ENCODE peak calls at places on chromosome 9, in five cellular contexts. L, E, Y, D and K are unnamed samples.
A peak's percentile ranks its signal among the peaks of the same experiment; 100 is the strongest.

GRCh38 chr9:89608646-89609335 is 4.0 kb downstream of the GADD45G start:
- DNase-seq in D (no peak), L (no peak), Y (no peak), E (no peak), K (no peak)

GRCh38 chr9:138008081-138008841 is 130.7 kb downstream of the CACNA1B start:
- DNase-seq in L (no peak), Y (no peak), D (no peak), E (no peak), K (no peak)

GRCh38 chr9:113882636-113883164 is 6.6 kb downstream of the ZNF618 start:
- DNase-seq in Y (no peak), L (no peak), E (no peak), D (no peak), K (no peak)

GRCh38 chr9:134602547-134603362 is 38.8 kb upstream of the COL5A1 start:
- DNase-seq in D (peak; percentile 83), Y (no peak), E (peak; percentile 89), L (peak; percentile 96), K (no peak)

GRCh38 chr9:111728617-111729366 is 65.9 kb downstream of the SHOC1 start:
- DNase-seq in E (peak; percentile 97), Y (no peak), L (peak; percentile 94), D (peak; percentile 22), K (no peak)

GRCh38 chr9:4904322-4905134 is 80.5 kb upstream of the JAK2 start:
- DNase-seq in E (no peak), L (peak; percentile 89), D (no peak), Y (no peak), K (no peak)

GRCh38 chr9:101130089-101130488 is 101.6 kb downstream of the PLPPR1 start:
- DNase-seq in Y (no peak), L (no peak), D (no peak), E (no peak), K (no peak)

GRCh38 chr9:35306281-35306680 is 144.5 kb downstream of the UNC13B start:
- DNase-seq in L (no peak), Y (no peak), E (no peak), D (no peak), K (no peak)

GRCh38 chr9:13970018-13970417 is 343.9 kb downstream of the NFIB start:
- DNase-seq in E (no peak), Y (no peak), L (no peak), D (no peak), K (no peak)

GRCh38 chr9:83544002-83544698 is 5.9 kb upstream of the FRMD3 start:
- DNase-seq in Y (peak; percentile 45), D (no peak), L (peak; percentile 37), E (peak; percentile 75), K (peak; percentile 66)

GRCh38 chr9:114123031-114123977 is 24.2 kb upstream of the KIF12 start:
- DNase-seq in D (no peak), Y (no peak), E (no peak), L (no peak), K (no peak)

GRCh38 chr9:90340421-90340820 is 302.2 kb downstream of the DIRAS2 start:
- DNase-seq in Y (no peak), D (no peak), L (peak; percentile 87), E (no peak), K (no peak)

GRCh38 chr9:119758241-119758640 is 389.0 kb upstream of the BRINP1 start:
- DNase-seq in Y (no peak), L (no peak), E (no peak), D (no peak), K (no peak)

GRCh38 chr9:135794361-135794885 is 92.4 kb downstream of the KCNT1 start:
- DNase-seq in E (no peak), D (no peak), L (no peak), Y (no peak), K (no peak)

GRCh38 chr9:120654278-120654677 is 60.0 kb downstream of the MEGF9 start:
- DNase-seq in D (no peak), E (no peak), Y (no peak), L (no peak), K (no peak)

GRCh38 chr9:20270176-20270575 is 352.1 kb downstream of the MLLT3 start:
- DNase-seq in D (no peak), L (no peak), Y (no peak), E (no peak), K (no peak)

GRCh38 chr9:134217431-134218210 is 53.3 kb upstream of the RNU6ATAC start:
- DNase-seq in Y (peak; percentile 67), L (no peak), E (peak; percentile 51), D (no peak), K (peak; percentile 55)

GRCh38 chr9:113480612-113481011 is 17.1 kb downstream of the RGS3 start:
- DNase-seq in Y (no peak), E (no peak), L (no peak), D (no peak), K (no peak)

GRCh38 chr9:14146201-14146890 is 167.6 kb downstream of the NFIB start:
- DNase-seq in D (no peak), E (no peak), Y (no peak), L (no peak), K (no peak)

GRCh38 chr9:1454980-1455367 is 404.8 kb downstream of the DMRT2 start:
- DNase-seq in Y (no peak), L (no peak), D (no peak), E (no peak), K (no peak)

GRCh38 chr9:27333241-27334052 is 36.5 kb upstream of the EQTN start:
- DNase-seq in D (peak; percentile 53), Y (peak; percentile 91), L (peak; percentile 83), E (peak; percentile 46), K (peak; percentile 81)

GRCh38 chr9:86175223-86175622 is 75.9 kb upstream of the GOLM1 start:
- DNase-seq in E (no peak), L (no peak), D (no peak), Y (no peak), K (no peak)

GRCh38 chr9:128735373-128735772 is 11.4 kb upstream of the ZDHHC12 start:
- DNase-seq in D (no peak), L (no peak), E (no peak), Y (no peak), K (no peak)

GRCh38 chr9:120921751-120922181 is 4.8 kb downstream of the TRAF1 start:
- DNase-seq in Y (no peak), D (no peak), L (no peak), E (no peak), K (no peak)

GRCh38 chr9:4768681-4769080 is 24.1 kb upstream of the RCL1 start:
- DNase-seq in E (no peak), L (no peak), Y (no peak), D (no peak), K (no peak)

GRCh38 chr9:72453797-72454196 is 67.6 kb upstream of the TMC1 start:
- DNase-seq in L (no peak), D (no peak), E (no peak), Y (no peak), K (no peak)

GRCh38 chr9:108278341-108278740 is 577.4 kb downstream of the ACTL7B start:
- DNase-seq in E (no peak), D (no peak), Y (no peak), L (peak; percentile 36), K (no peak)

GRCh38 chr9:19201899-19202891 is 28.3 kb upstream of the DENND4C start:
- DNase-seq in L (peak; percentile 11), E (peak; percentile 11), Y (no peak), D (no peak), K (no peak)

GRCh38 chr9:124269556-124269955 is 11.8 kb downstream of the NEK6 start:
- DNase-seq in E (no peak), Y (no peak), L (no peak), D (no peak), K (no peak)

GRCh38 chr9:34124103-34124502 is 2.4 kb downstream of the DCAF12 start:
- DNase-seq in L (no peak), D (no peak), Y (no peak), E (no peak), K (no peak)

GRCh38 chr9:94768766-94769165 is 42.3 kb downstream of the AOPEP start:
- DNase-seq in D (no peak), E (no peak), L (peak; percentile 53), Y (no peak), K (no peak)

GRCh38 chr9:25397746-25398145 is 280.5 kb downstream of the TUSC1 start:
- DNase-seq in D (no peak), E (no peak), Y (no peak), L (no peak), K (no peak)